ENCODE peak calls at places on chromosomes 13 and 19, in four cellular contexts. S is IMR-90, K is H1, D is H9. C is an unnamed sample.

GRCh38 chr13:44758595-44759221 is 182.6 kb upstream of the TSC22D1 start:
- DNase-seq in S (peak), K (no peak), D (no peak), C (no peak)

GRCh38 chr19:39111593-39112199 is 13.9 kb upstream of the PAK4 start:
- DNase-seq in D (no peak), K (no peak), S (no peak), C (no peak)

GRCh38 chr13:40375522-40376171 is 290.8 kb downstream of the FOXO1 start:
- DNase-seq in S (no peak), D (no peak), K (peak), C (no peak)

GRCh38 chr19:14147797-14148605 is 11.6 kb upstream of the ASF1B start:
- DNase-seq in D (peak), K (peak), S (peak), C (peak)

GRCh38 chr13:45325806-45326205 is 15.2 kb downstream of the TPT1 start:
- DNase-seq in S (peak), D (no peak), K (no peak), C (no peak)

GRCh38 chr13:108193806-108194205 is 21.5 kb downstream of the LIG4 start:
- DNase-seq in K (no peak), S (no peak), D (no peak), C (no peak)

GRCh38 chr13:110149036-110149435 is 157.9 kb downstream of the COL4A1 start:
- DNase-seq in K (no peak), D (no peak), S (no peak), C (no peak)

GRCh38 chr13:19795956-19796355 is 13.2 kb upstream of the PSPC1 start:
- DNase-seq in D (no peak), K (no peak), S (no peak), C (no peak)

GRCh38 chr19:1072371-1073015 is 5.5 kb downstream of the ARHGAP45 start:
- DNase-seq in S (no peak), D (no peak), K (no peak), C (no peak)

GRCh38 chr19:50328257-50329145 is 676 bp downstream of the KCNC3 start:
- DNase-seq in K (peak), D (peak), S (no peak), C (peak)

GRCh38 chr19:5128251-5128931 is 159.5 kb downstream of the KDM4B start:
- DNase-seq in S (peak), D (no peak), K (no peak), C (peak)

GRCh38 chr13:110683203-110683883 is 22.6 kb downstream of the CARS2 start:
- DNase-seq in S (peak), D (no peak), K (no peak), C (peak)

GRCh38 chr19:31497709-31498108 is 148.5 kb upstream of the TSHZ3 start:
- DNase-seq in D (no peak), S (no peak), K (no peak), C (no peak)

GRCh38 chr13:95523598-95523997 is 28.9 kb upstream of the CLDN10 start:
- DNase-seq in K (no peak), S (no peak), D (no peak), C (no peak)

GRCh38 chr19:51807111-51807701 is 12.2 kb downstream of the FPR3 start:
- DNase-seq in K (peak), S (no peak), D (peak), C (peak)

GRCh38 chr13:33767140-33767539 is 50.8 kb upstream of the RFC3 start:
- DNase-seq in K (no peak), S (no peak), D (no peak), C (no peak)

GRCh38 chr19:1690570-1691307 is 38.3 kb upstream of the TCF3 start:
- DNase-seq in D (peak), S (no peak), K (peak), C (peak)

GRCh38 chr19:48815870-48816501 is 5.2 kb upstream of the BCAT2 start:
- DNase-seq in K (no peak), D (no peak), S (peak), C (peak)

GRCh38 chr19:41801682-41802317 is 5.4 kb downstream of the CEACAM3 start:
- DNase-seq in D (no peak), K (no peak), S (no peak), C (no peak)

GRCh38 chr19:43726736-43727592 is 11.1 kb downstream of the IRGC start:
- DNase-seq in D (no peak), K (no peak), S (no peak), C (no peak)

GRCh38 chr19:38666662-38667448 is 19.4 kb downstream of the ACTN4 start:
- DNase-seq in S (peak), D (no peak), K (no peak), C (peak)

DNA sequence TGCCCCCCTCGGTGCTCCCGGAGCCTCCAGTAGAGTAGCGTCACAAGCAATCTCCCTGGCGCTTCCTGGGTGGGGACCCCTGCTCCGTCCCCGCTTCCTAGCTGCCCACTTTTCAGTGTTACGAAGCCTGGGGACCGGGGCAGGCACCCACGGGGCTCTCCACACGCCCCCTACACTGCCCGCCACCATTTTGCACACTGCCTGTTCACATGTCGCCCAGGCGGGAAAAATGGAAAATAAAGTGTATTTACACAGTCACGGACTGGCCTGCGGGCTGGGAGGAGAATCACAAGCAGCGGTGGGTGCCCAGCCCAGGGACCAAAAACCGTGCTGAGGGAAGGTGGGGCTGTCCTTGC is 9.5 kb downstream of the PRR36 start:
- DNase-seq in D (no peak), S (no peak), K (no peak), C (no peak)
- H3K56ac ChIP-seq in D (no peak), S (no peak), K (no peak), C (no peak)

GRCh38 chr19:58544591-58545285 is 874 bp downstream of the TRIM28 start:
- DNase-seq in S (peak), K (no peak), D (peak), C (peak)
- H2AK5ac ChIP-seq in S (peak), K (no peak), D (no peak), C (peak)

DNA sequence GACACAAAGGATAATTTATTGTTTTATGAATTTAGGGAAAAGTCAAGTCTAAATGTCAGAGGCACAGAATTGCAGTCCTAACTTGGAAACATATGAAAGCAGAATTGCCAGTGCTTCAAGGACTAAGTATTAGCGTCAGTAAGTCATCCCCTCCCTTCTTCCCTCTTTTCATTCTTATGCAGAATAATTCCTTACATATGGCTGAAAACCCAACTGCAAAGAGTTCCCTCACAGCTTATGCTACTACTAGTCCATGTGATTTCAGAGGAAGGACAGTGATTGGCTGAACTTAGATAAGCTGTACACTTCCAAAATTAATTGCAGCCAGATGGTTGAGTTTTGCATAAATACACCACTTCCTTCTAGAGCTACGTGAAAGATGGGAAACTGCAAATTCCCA is 730.3 kb downstream of the OLFM4 start:
- DNase-seq in S (no peak), D (no peak), K (no peak), C (no peak)
- H3K56ac ChIP-seq in S (no peak), D (no peak), K (no peak), C (no peak)

GRCh38 chr19:4007021-4007835 is at the start of gene PIAS4:
- DNase-seq in S (peak), D (peak), K (peak), C (peak)

GRCh38 chr19:4009990-4010807 is 2.7 kb downstream of the PIAS4 start:
- DNase-seq in S (peak), D (no peak), K (no peak), C (no peak)

GRCh38 chr19:4010808-4011110 is 3.2 kb downstream of the PIAS4 start:
- DNase-seq in D (no peak), K (no peak), S (no peak), C (no peak)

GRCh38 chr19:4012092-4012974 is 4.8 kb downstream of the PIAS4 start:
- DNase-seq in K (no peak), D (no peak), S (no peak), C (no peak)

GRCh38 chr19:4007836-4008539 is 452 bp downstream of the PIAS4 start:
- DNase-seq in D (no peak), S (no peak), K (peak), C (peak)
- H2AK5ac ChIP-seq in D (no peak), S (peak), K (no peak), C (no peak)

GRCh38 chr13:112368883-112369282 is 7.3 kb upstream of the SPACA7 start:
- DNase-seq in D (no peak), K (no peak), S (no peak), C (no peak)
- H3K56ac ChIP-seq in D (no peak), K (no peak), S (no peak), C (no peak)

DNA sequence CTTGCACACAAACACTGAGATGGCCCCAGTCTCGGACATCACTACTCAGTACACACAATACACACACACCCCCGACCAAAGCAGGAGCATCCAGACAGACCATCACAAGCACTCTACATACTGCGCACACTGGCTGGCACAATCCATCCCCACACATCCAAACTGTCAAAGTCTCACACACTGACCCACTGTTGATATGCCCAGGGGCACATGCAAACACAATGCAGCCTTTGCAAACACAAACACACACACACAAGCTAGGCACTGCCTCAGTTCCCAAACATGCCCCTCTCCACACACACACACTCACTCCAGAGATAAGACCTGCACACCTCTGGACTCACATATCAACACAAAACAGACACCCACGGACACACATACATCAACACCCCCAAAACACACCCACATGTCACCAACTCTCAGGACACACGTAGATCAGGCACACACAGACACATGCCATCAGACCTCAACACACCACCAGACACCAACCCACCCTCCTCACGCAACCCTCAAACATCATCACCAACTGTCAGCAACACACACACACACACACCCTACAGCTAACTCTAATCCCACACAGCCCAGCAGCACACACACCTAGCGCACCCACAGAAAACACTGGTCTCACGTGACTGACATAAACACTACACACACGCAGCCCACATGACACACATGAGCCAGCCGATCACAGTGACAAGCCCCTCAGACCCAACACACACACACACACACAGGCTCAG is 1.9 kb downstream of the BBC3 start:
- DNase-seq in D (no peak), S (peak), K (no peak), C (peak)
- H2AK5ac ChIP-seq in D (no peak), S (peak), K (peak), C (peak)

GRCh38 chr13:99144306-99144705 is 56.3 kb upstream of the UBAC2 start:
- DNase-seq in S (no peak), K (no peak), D (no peak), C (no peak)

GRCh38 chr13:99136427-99136954 is 64.2 kb upstream of the UBAC2 start:
- DNase-seq in D (no peak), K (no peak), S (no peak), C (no peak)

GRCh38 chr13:99143904-99144303 is 56.8 kb upstream of the UBAC2 start:
- DNase-seq in K (no peak), S (no peak), D (no peak), C (no peak)

GRCh38 chr13:99145461-99145860 is 55.2 kb upstream of the UBAC2 start:
- DNase-seq in S (no peak), K (no peak), D (no peak), C (no peak)

GRCh38 chr13:99140831-99141230 is 59.8 kb upstream of the UBAC2 start:
- DNase-seq in S (no peak), K (no peak), D (no peak), C (no peak)
- H3K56ac ChIP-seq in S (no peak), K (no peak), D (no peak), C (no peak)

C was measured in mesendoderm.